ENCODE peak calls at places on chromosomes 6 and 20, in five cellular contexts. V, P, A, F and Z are unnamed samples. For H3K4me1, the result is how much of the 10 kb centered on the place peaks cover.

GRCh38 chr6:94045473-94045872 is 626.1 kb upstream of the EPHA7 start:
- DNase-seq in P (no peak), V (no peak), F (no peak), A (no peak), Z (no peak)

GRCh38 chr6:157642736-157643135 is 180.3 kb upstream of the SNX9 start:
- DNase-seq in P (no peak), A (no peak), V (no peak), F (no peak), Z (no peak)

GRCh38 chr20:20690676-20691476 is 21.6 kb downstream of the RALGAPA2 start:
- DNase-seq in A (no peak), P (no peak), V (no peak), F (no peak), Z (no peak)

GRCh38 chr20:45768479-45768878 is 23.2 kb downstream of the WFDC3 start:
- DNase-seq in V (no peak), P (no peak), A (no peak), F (no peak), Z (no peak)

GRCh38 chr20:3000852-3001523 is 42.4 kb upstream of the GNRH2 start:
- DNase-seq in A (peak), P (no peak), F (no peak), V (peak), Z (no peak)

GRCh38 chr6:159097256-159097655 is 52.5 kb upstream of the TAGAP start:
- DNase-seq in F (no peak), V (no peak), A (no peak), P (no peak), Z (no peak)

GRCh38 chr20:4160761-4161305 is 145.5 kb upstream of the RNF24 start:
- DNase-seq in V (no peak), F (no peak), A (no peak), P (no peak), Z (peak)

GRCh38 chr6:36033935-36034334 is 6.3 kb downstream of the MAPK14 start:
- DNase-seq in A (no peak), F (no peak), V (no peak), P (no peak), Z (no peak)

GRCh38 chr6:164039954-164040375 is 625.4 kb downstream of the QKI start:
- DNase-seq in P (no peak), A (peak), F (peak), V (no peak), Z (peak)

GRCh38 chr20:17936306-17936790 is 32.2 kb downstream of the SNX5 start:
- DNase-seq in F (no peak), A (no peak), V (no peak), P (no peak), Z (no peak)

GRCh38 chr6:3946779-3947178 is 97.6 kb downstream of the FAM50B start:
- DNase-seq in F (no peak), P (no peak), A (no peak), V (no peak), Z (no peak)

GRCh38 chr6:3421763-3422456 is 34.9 kb downstream of the SLC22A23 start:
- DNase-seq in V (no peak), A (peak), P (no peak), F (no peak), Z (no peak)

GRCh38 chr6:2944405-2945068 is 26.8 kb downstream of the SERPINB6 start:
- DNase-seq in F (no peak), A (no peak), V (no peak), P (no peak), Z (no peak)

GRCh38 chr6:136640132-136640915 is 90.1 kb upstream of the MAP7 start:
- DNase-seq in V (no peak), A (no peak), P (no peak), F (no peak), Z (no peak)

GRCh38 chr20:50713677-50714101 is 17.7 kb upstream of the PARD6B start:
- DNase-seq in A (no peak), V (no peak), F (peak), P (no peak), Z (peak)

GRCh38 chr20:46640536-46641311 is 10.5 kb downstream of the SLC13A3 start:
- DNase-seq in V (no peak), P (no peak), F (peak), A (no peak), Z (no peak)

GRCh38 chr6:89079611-89080213 is 839 bp upstream of the PNRC1 start:
- DNase-seq in P (peak), V (peak), F (peak), A (peak), Z (peak)

GRCh38 chr20:6829510-6830116 is 62.1 kb downstream of the BMP2 start:
- DNase-seq in V (no peak), A (peak), P (no peak), F (no peak), Z (no peak)

GRCh38 chr6:123329337-123329736 is 307.4 kb downstream of the TRDN start:
- DNase-seq in F (no peak), A (no peak), V (no peak), P (no peak), Z (no peak)
- TF ChIP-seq CTCF in F (no peak), A (no peak), V (no peak), P (peak), Z (no peak)

GRCh38 chr6:42050897-42051653 is 751 bp downstream of the TAF8 start:
- DNase-seq in P (no peak), F (no peak), V (no peak), A (no peak), Z (peak)

GRCh38 chr6:42049116-42049809 is 1.1 kb upstream of the TAF8 start:
- DNase-seq in A (no peak), V (no peak), F (no peak), P (no peak), Z (peak)

GRCh38 chr6:42047790-42048405 is 2.4 kb upstream of the TAF8 start:
- DNase-seq in A (no peak), P (no peak), F (no peak), V (peak), Z (peak)

GRCh38 chr6:42047220-42047590 is 3.1 kb upstream of the TAF8 start:
- DNase-seq in V (no peak), P (no peak), A (no peak), F (no peak), Z (peak)

DNA sequence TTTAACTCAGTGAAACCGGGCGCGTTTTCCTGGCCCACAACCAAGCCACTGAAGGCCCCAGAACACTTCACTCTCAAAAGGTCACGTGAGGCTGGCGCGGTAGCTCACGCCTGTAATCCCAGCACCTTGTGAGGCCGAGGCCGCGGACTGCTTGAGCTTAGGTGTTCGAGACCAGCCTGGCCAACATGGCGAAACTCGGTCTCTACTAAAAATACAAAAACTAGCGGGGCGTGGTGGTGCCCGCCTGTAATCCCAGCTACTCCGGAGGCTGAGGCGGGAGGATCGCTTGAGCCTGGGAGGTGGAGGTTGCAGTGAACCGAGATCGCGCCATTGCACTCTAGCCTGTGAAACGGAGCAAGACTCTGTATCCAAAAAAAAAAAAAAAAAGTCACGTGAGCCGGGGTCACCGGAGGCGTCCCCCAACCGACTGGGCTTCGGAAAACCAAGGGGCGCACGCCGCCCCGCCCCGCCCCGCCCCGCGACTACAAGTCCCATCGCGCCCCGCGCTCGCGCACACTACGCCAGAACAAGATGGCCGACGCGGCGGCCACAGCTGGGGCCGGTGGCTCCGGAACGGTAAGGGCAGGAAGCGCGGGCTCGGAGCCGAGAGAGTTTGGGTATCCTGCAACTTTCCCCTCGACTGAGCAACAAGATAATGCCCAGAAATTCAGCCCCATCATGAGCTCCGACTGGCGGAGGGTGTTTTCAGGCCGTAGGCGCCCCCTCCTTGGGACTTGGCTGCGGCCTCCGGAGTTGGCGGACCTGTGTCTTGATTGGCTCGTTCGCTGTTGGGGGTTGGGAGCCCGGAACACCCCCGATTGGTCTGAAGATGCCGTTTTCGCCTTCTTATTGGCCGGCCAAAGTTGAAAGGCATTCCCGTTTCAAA is at the start of gene TAF8:
- DNase-seq in A (peak), P (peak), V (peak), F (peak), Z (peak)
- TF ChIP-seq POLR2AphosphoS5 in A (peak), P (peak), V (peak), F (peak), Z (peak)

GRCh38 chr20:34883809-34884208 is 7.4 kb downstream of the ACSS2 start:
- DNase-seq in P (no peak), A (no peak), V (no peak), F (no peak), Z (no peak)

GRCh38 chr20:34883087-34883688 is 6.8 kb downstream of the ACSS2 start:
- DNase-seq in V (no peak), A (no peak), F (no peak), P (no peak), Z (no peak)

GRCh38 chr20:34881689-34882088 is 5.3 kb downstream of the ACSS2 start:
- DNase-seq in P (no peak), A (no peak), V (no peak), F (no peak), Z (no peak)

GRCh38 chr20:34877002-34877264 is 521 bp downstream of the ACSS2 start:
- DNase-seq in P (no peak), A (no peak), V (no peak), F (no peak), Z (no peak)

GRCh38 chr20:34880095-34880680 is 3.8 kb downstream of the ACSS2 start:
- DNase-seq in V (no peak), F (no peak), P (no peak), A (no peak), Z (no peak)
- H3K4me1 ChIP-seq in V (under half), F (under half), P (under half), A (under half), Z (under half)

DNA sequence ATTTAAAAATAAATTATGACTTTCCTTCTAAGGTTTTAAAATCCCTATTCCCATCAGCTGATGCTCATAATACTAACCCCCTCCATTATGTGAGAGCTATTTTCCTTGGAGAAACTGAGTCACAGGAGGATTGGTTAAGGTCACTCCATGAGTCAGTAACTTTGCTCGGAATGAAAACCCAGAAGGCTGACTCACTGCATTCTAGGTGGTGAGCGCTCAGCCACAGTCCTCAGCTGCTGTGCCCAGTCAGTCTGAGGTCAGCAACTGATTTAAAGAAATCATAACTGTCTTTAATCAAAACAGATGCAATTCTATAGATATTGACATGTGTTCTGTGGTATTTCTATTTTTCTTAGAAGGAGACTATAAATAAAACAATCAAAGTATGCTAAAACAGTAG is 359.2 kb downstream of the GJA1 start:
- DNase-seq in V (no peak), P (peak), A (peak), F (no peak), Z (no peak)
- TF ChIP-seq CTCF in V (no peak), P (no peak), A (no peak), F (no peak), Z (no peak)

DNA sequence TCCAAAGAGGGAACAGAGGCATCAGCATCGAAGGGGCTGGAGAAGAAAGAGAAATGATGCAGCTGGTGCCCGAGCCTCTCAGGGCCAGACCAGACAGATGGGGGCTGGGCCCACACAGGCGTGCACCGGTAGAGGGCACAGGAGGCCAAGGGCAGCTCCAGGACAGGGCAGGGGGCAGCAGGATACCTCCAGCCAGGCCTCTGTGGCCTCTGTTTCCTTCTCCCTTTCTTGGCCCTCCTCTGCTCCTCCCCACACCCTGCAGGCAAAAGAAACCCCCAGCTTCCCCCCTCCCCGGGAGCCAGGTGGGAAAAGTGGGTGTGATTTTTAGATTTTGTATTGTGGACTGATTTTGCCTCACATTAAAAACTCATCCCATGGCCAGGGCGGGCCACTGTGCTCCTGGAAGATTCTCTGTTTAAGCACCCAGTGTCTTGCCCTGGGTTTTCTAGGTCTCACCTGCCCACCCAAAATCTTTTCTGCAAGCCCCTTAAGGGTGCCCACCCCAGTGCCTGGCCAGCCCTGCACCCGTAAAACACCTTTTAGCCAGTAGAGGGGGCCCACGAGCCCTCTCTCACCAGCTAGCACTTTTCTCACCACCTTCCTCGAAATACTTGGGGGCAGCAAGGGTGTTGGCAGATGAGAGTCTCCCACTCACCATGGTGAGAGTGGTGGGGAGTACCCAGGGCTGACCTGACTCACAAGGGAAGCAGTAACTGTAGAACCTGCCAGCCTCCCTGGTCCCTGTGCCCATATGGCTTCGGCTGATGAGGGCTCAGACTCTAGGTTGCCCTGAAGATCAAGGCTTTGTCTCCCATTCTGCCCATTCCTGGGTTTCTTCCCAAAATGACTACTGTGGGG is 35.7 kb upstream of the ID1 start:
- DNase-seq in V (peak), F (peak), P (no peak), A (peak), Z (peak)
- TF ChIP-seq POLR2AphosphoS5 in V (no peak), F (no peak), P (peak), A (no peak), Z (peak)

GRCh38 chr6:1770435-1770843 is 160.7 kb downstream of the FOXC1 start:
- DNase-seq in P (no peak), F (no peak), V (no peak), A (no peak), Z (no peak)
- H3K4me1 ChIP-seq in P (under half), F (under half), V (under half), A (under half), Z (under half)

GRCh38 chr6:138235205-138235604 is 16.9 kb upstream of the PBOV1 start:
- DNase-seq in A (no peak), F (peak), V (no peak), P (no peak), Z (no peak)
- TF ChIP-seq CTCF in A (no peak), F (no peak), V (no peak), P (no peak), Z (no peak)

DNA sequence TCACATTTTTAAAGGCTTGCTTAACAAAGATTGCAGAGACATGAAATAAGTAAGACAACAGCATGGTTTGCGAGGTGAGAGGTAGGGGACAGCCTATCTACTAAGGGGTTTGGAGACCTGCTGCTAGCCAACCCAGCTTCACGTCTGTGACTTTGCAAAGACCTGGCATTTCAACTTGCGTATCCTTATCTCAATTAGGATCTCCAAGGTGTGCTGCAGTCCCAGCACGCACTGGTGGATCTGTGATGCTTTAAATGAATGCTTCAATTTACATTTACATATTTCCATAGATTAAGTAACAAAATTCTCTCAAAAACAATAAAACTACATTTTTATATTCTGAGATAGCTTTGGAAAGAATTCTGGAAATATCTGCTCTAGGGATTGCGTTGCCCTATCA is 124.4 kb upstream of the EDN1 start:
- DNase-seq in A (no peak), P (no peak), F (no peak), V (no peak), Z (no peak)
- TF ChIP-seq POLR2AphosphoS5 in A (no peak), P (no peak), F (no peak), V (no peak), Z (no peak)

GRCh38 chr20:38423541-38423940 is 11.6 kb downstream of the SNHG17 start:
- DNase-seq in F (no peak), P (no peak), V (no peak), A (no peak), Z (no peak)
- H3K4me1 ChIP-seq in F (under half), P (under half), V (under half), A (under half), Z (under half)